ENCODE peak calls at places on chromosomes 5 and 9, in four cellular contexts. V is stomach, T is nephron progenitor cell, N is omental fat pad. K is an unnamed sample.

GRCh38 chr5:81544351-81545001 is 150.5 kb upstream of the ACOT12 start:
- DNase-seq in V (no peak), T (no peak), N (no peak), K (no peak)

GRCh38 chr9:27379311-27380236 is 82.6 kb upstream of the EQTN start:
- DNase-seq in V (no peak), T (no peak), N (no peak), K (no peak)

GRCh38 chr9:72065076-72065475 is 4.7 kb upstream of the C9orf57 start:
- DNase-seq in V (no peak), T (no peak), N (no peak), K (no peak)

GRCh38 chr5:60972225-60972624 is 27.2 kb downstream of the NDUFAF2 start:
- DNase-seq in V (no peak), T (no peak), N (no peak), K (no peak)

GRCh38 chr5:55816342-55816741 is 34.8 kb upstream of the IL31RA start:
- DNase-seq in V (no peak), T (no peak), N (no peak), K (no peak)

GRCh38 chr5:36090033-36090432 is 23.4 kb upstream of the UGT3A2 start:
- DNase-seq in V (no peak), T (no peak), N (no peak), K (no peak)

GRCh38 chr5:79806741-79807140 is 117.1 kb downstream of the CMYA5 start:
- DNase-seq in V (no peak), T (no peak), N (no peak), K (no peak)

GRCh38 chr5:135589152-135589551 is 10.4 kb upstream of the CXCL14 start:
- DNase-seq in V (no peak), T (no peak), N (no peak), K (no peak)

GRCh38 chr5:156148307-156148706 is 178.7 kb upstream of the SGCD start:
- DNase-seq in V (no peak), T (no peak), N (no peak), K (no peak)